ENCODE peak calls at places on chromosome 9, in nine cellular contexts. X, E, N, A, Z, F, I, Q and G are unnamed samples.

GRCh38 chr9:6689893-6690634 is 44.5 kb upstream of the GLDC start:
- DNase-seq in X (no peak), E (no peak), N (no peak), A (no peak), Z (no peak), F (no peak), I (no peak), Q (no peak), G (no peak)

GRCh38 chr9:70601000-70601929 is 186.8 kb upstream of the KLF9 start:
- DNase-seq in X (peak), E (peak), N (peak), A (peak), Z (peak), F (no peak), I (peak), Q (no peak), G (no peak)

GRCh38 chr9:2489838-2490314 is 131.7 kb upstream of the VLDLR start:
- DNase-seq in X (peak), E (no peak), N (no peak), A (no peak), Z (no peak), F (peak), I (no peak), Q (no peak), G (no peak)

GRCh38 chr9:95971815-95972214 is 96.3 kb downstream of the ERCC6L2 start:
- DNase-seq in X (no peak), E (no peak), N (no peak), A (no peak), Z (no peak), F (peak), I (no peak), Q (no peak), G (no peak)

GRCh38 chr9:68704804-68705635 is at the start of gene PIP5K1B:
- DNase-seq in X (peak), E (peak), N (peak), A (no peak), Z (peak), F (peak), I (peak), Q (peak), G (peak)

GRCh38 chr9:96460877-96461276 is 10.9 kb downstream of the HABP4 start:
- DNase-seq in X (no peak), E (no peak), N (no peak), A (no peak), Z (no peak), F (no peak), I (no peak), Q (no peak), G (no peak)

GRCh38 chr9:121498150-121498486 is 1.5 kb downstream of the GGTA1 start:
- DNase-seq in X (peak), E (peak), N (no peak), A (no peak), Z (peak), F (peak), I (peak), Q (peak), G (peak)

GRCh38 chr9:2359821-2360220 is 261.8 kb upstream of the VLDLR start:
- DNase-seq in X (no peak), E (no peak), N (no peak), A (no peak), Z (no peak), F (peak), I (no peak), Q (no peak), G (no peak)

GRCh38 chr9:128104171-128104618 is 23.3 kb downstream of the PTGES2 start:
- DNase-seq in X (no peak), E (peak), N (peak), A (no peak), Z (no peak), F (no peak), I (no peak), Q (no peak), G (no peak)

GRCh38 chr9:87270241-87271234 is 227.1 kb upstream of the DAPK1 start:
- DNase-seq in X (peak), E (no peak), N (no peak), A (no peak), Z (peak), F (peak), I (peak), Q (peak), G (no peak)

GRCh38 chr9:119963798-119964372 is 594.6 kb upstream of the BRINP1 start:
- DNase-seq in X (peak), E (peak), N (peak), A (no peak), Z (peak), F (peak), I (no peak), Q (peak), G (no peak)

GRCh38 chr9:105475302-105475701 is 27.5 kb downstream of the FSD1L start:
- DNase-seq in X (peak), E (peak), N (no peak), A (no peak), Z (no peak), F (peak), I (no peak), Q (no peak), G (no peak)

GRCh38 chr9:92140074-92140753 is 25.0 kb upstream of the SPTLC1 start:
- DNase-seq in X (peak), E (peak), N (peak), A (no peak), Z (peak), F (peak), I (peak), Q (peak), G (peak)

GRCh38 chr9:79567671-79568098 is 4.1 kb upstream of the TLE4 start:
- DNase-seq in X (no peak), E (no peak), N (no peak), A (no peak), Z (no peak), F (no peak), I (no peak), Q (no peak), G (no peak)

GRCh38 chr9:613771-614347 is 227.6 kb upstream of the DMRT1 start:
- DNase-seq in X (peak), E (peak), N (peak), A (peak), Z (peak), F (peak), I (peak), Q (peak), G (no peak)

GRCh38 chr9:109072810-109073435 is 46.8 kb downstream of the TMEM245 start:
- DNase-seq in X (no peak), E (peak), N (no peak), A (no peak), Z (no peak), F (no peak), I (no peak), Q (no peak), G (no peak)

GRCh38 chr9:93815135-93815534 is 140.0 kb downstream of the BARX1 start:
- DNase-seq in X (no peak), E (no peak), N (no peak), A (no peak), Z (no peak), F (no peak), I (no peak), Q (no peak), G (peak)

GRCh38 chr9:4366649-4367330 is 66.9 kb upstream of the GLIS3 start:
- DNase-seq in X (peak), E (peak), N (no peak), A (no peak), Z (peak), F (peak), I (no peak), Q (peak), G (no peak)

GRCh38 chr9:121055642-121056143 is 5.6 kb upstream of the C5 start:
- DNase-seq in X (no peak), E (peak), N (no peak), A (no peak), Z (peak), F (peak), I (no peak), Q (peak), G (no peak)

DNA sequence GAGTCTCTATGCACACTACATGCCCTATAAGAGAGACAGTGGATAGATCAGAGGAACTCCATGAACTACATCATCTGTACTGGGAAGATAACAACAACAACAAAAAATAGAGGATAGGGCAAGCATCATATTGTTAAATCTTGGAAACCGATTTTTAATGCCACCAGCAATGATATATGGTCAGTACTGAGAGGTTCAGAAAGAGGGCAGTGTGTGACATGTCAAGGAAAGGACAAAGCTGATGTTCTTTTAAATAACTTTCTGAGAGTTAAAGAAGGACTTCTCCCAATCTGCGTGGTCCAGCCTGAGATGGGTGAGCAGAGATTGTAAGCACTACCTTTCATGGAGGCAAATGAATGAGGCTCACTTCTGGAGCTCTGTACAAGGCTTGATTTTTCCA is 62.0 kb upstream of the PHF24 start:
- DNase-seq in X (no peak), E (no peak), N (no peak), A (no peak), Z (no peak), F (peak), I (no peak), Q (no peak), G (no peak)
- TF ChIP-seq CTCF in X (no peak), E (no peak), N (no peak), A (no peak), Z (no peak), F (peak), I (no peak), Q (peak), G (no peak)

GRCh38 chr9:88991066-88992030 is at the start of gene S1PR3:
- DNase-seq in X (peak), E (no peak), N (peak), A (no peak), Z (peak), F (peak), I (peak), Q (peak), G (no peak)
- TF ChIP-seq CTCF in X (no peak), E (no peak), N (no peak), A (peak), Z (no peak), F (peak), I (no peak), Q (no peak), G (no peak)

GRCh38 chr9:129362287-129363098 is 184.4 kb upstream of the IER5L start:
- DNase-seq in X (no peak), E (no peak), N (peak), A (no peak), Z (peak), F (no peak), I (no peak), Q (no peak), G (no peak)
- TF ChIP-seq CTCF in X (no peak), E (peak), N (no peak), A (no peak), Z (no peak), F (peak), I (no peak), Q (no peak), G (no peak)

GRCh38 chr9:20701058-20701457 is 17.0 kb downstream of the FOCAD start:
- DNase-seq in X (peak), E (no peak), N (no peak), A (no peak), Z (no peak), F (no peak), I (no peak), Q (peak), G (no peak)

GRCh38 chr9:20707708-20708107 is 23.6 kb downstream of the FOCAD start:
- DNase-seq in X (no peak), E (no peak), N (no peak), A (no peak), Z (no peak), F (no peak), I (no peak), Q (no peak), G (no peak)

GRCh38 chr9:20702565-20702964 is 18.5 kb downstream of the FOCAD start:
- DNase-seq in X (no peak), E (no peak), N (no peak), A (no peak), Z (no peak), F (no peak), I (no peak), Q (no peak), G (no peak)

GRCh38 chr9:20698799-20699198 is 14.7 kb downstream of the FOCAD start:
- DNase-seq in X (no peak), E (no peak), N (no peak), A (no peak), Z (no peak), F (no peak), I (no peak), Q (no peak), G (no peak)

GRCh38 chr9:20703146-20703545 is 19.1 kb downstream of the FOCAD start:
- DNase-seq in X (no peak), E (no peak), N (no peak), A (no peak), Z (no peak), F (no peak), I (no peak), Q (no peak), G (no peak)
- TF ChIP-seq CTCF in X (no peak), E (no peak), N (no peak), A (no peak), Z (no peak), F (no peak), I (no peak), Q (no peak), G (no peak)

DNA sequence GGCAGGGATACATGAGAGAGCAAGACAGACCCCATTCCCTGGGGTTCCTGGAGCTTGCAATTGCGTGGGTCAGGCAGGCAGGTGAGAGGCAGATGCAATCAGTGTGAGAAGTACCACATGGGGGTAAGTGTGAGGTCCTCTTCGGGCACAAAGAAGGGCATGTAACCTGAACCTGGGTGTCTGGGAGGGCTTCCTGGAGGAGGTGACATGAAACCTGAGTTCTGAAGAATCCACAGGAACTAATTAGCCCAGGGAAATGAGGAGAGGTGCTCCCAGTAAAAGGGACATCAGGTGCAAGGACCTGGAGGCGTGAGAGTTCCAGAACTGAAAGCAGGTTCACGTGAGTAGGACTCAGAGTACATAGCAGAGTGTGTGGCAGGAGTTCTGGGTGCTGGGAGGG is 2.5 kb downstream of the AMBP start:
- DNase-seq in X (no peak), E (no peak), N (no peak), A (no peak), Z (no peak), F (no peak), I (no peak), Q (no peak), G (no peak)
- TF ChIP-seq CTCF in X (no peak), E (no peak), N (no peak), A (no peak), Z (no peak), F (no peak), I (no peak), Q (no peak), G (no peak)

GRCh38 chr9:99234618-99235017 is 12.5 kb downstream of the SEC61B start:
- DNase-seq in X (no peak), E (no peak), N (no peak), A (no peak), Z (no peak), F (no peak), I (no peak), Q (no peak), G (no peak)

GRCh38 chr9:99235874-99236627 is 14.0 kb downstream of the SEC61B start:
- DNase-seq in X (no peak), E (no peak), N (no peak), A (no peak), Z (no peak), F (no peak), I (no peak), Q (no peak), G (peak)

GRCh38 chr9:99237356-99237755 is 15.3 kb downstream of the SEC61B start:
- DNase-seq in X (peak), E (no peak), N (no peak), A (no peak), Z (no peak), F (no peak), I (no peak), Q (no peak), G (no peak)

GRCh38 chr9:99235069-99235468 is 13.0 kb downstream of the SEC61B start:
- DNase-seq in X (no peak), E (no peak), N (no peak), A (no peak), Z (no peak), F (no peak), I (no peak), Q (no peak), G (no peak)

GRCh38 chr9:99231708-99232107 is 9.6 kb downstream of the SEC61B start:
- DNase-seq in X (no peak), E (peak), N (no peak), A (no peak), Z (peak), F (peak), I (no peak), Q (peak), G (peak)
- TF ChIP-seq CTCF in X (peak), E (peak), N (peak), A (peak), Z (peak), F (peak), I (peak), Q (peak), G (no peak)

GRCh38 chr9:136361757-136362449 is 1.6 kb downstream of the DNLZ start:
- DNase-seq in X (no peak), E (no peak), N (no peak), A (no peak), Z (no peak), F (no peak), I (no peak), Q (no peak), G (no peak)
- TF ChIP-seq CTCF in X (no peak), E (no peak), N (no peak), A (no peak), Z (no peak), F (no peak), I (no peak), Q (no peak), G (no peak)

GRCh38 chr9:130058154-130058553 is 4.4 kb downstream of the GPR107 start:
- DNase-seq in X (no peak), E (no peak), N (no peak), A (no peak), Z (no peak), F (no peak), I (no peak), Q (no peak), G (no peak)
- TF ChIP-seq CTCF in X (peak), E (no peak), N (no peak), A (peak), Z (no peak), F (peak), I (no peak), Q (peak), G (no peak)

DNA sequence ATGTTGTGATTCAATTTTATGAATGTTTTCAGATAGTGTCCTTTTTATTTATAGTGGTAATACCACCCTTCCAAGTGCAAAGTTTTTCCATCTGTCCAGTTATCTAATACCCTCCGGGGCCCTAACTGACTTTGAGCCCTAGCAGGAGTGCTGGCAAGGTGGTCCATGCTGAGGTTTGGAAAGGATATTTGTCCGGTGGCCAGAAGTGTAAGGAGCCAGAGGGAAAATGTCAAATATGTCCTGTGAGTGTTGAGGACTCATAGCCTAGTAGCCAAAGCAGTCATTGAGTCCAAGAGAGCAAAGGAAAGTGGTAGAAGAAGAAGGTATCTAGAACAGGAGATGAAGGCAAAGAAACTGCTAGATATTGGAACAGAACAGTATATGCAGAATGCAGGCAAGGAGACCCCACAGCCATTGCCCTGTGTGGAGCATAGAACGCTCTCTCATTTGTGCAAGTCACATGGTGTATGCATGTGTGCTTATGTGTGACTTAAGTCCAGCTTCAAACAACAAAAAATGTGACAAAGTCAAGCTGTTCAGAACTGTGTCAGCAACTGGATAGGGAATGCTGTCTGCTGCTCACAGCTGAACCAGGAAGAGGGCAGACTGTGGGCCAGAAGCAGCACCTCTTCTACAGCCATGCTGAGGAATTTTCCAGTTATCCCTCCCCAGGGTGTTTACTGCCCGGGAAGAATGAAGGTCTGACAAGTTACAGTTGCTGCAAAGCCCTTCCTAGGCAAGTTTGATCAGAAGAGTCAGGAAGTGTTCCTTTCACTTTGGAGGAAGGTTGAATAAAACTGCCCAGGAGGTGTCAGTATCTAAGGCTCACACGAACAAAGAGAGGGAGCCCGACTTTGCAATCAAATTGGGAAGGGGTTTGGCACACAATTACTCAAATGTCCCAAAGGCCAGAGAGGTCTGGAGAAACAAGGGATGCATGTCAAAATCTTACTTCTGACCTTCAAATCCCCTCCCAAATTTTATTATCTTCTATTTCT is 463.3 kb upstream of the DMAC1 start:
- DNase-seq in X (no peak), E (no peak), N (no peak), A (no peak), Z (no peak), F (peak), I (no peak), Q (no peak), G (no peak)
- TF ChIP-seq CTCF in X (no peak), E (no peak), N (no peak), A (no peak), Z (no peak), F (no peak), I (no peak), Q (no peak), G (no peak)

GRCh38 chr9:133347515-133347984 is 381 bp downstream of the MED22 start:
- DNase-seq in X (peak), E (no peak), N (peak), A (no peak), Z (peak), F (peak), I (no peak), Q (peak), G (no peak)
- TF ChIP-seq CTCF in X (no peak), E (peak), N (no peak), A (no peak), Z (no peak), F (no peak), I (no peak), Q (no peak), G (no peak)